ENCODE peak calls at places on chromosome 6, in five cellular contexts. W is GM12878, B is astrocyte, M is PC-3, P is endothelial cell of umbilical vein. K is an unnamed sample.
A peak's percentile ranks its signal among the peaks of the same experiment; 100 is the strongest.

GRCh38 chr6:13454286-13455221 is 32.8 kb downstream of the GFOD1 start:
- DNase-seq in W (peak; percentile 56), B (peak; percentile 75), M (peak; percentile 57), P (peak; percentile 32), K (peak; percentile 85)

GRCh38 chr6:15423286-15423957 is 177.6 kb downstream of the JARID2 start:
- DNase-seq in W (no peak), B (no peak), M (peak; percentile 79), P (no peak), K (no peak)

GRCh38 chr6:33417127-33417902 is 592 bp downstream of the CUTA start:
- DNase-seq in W (no peak), B (peak; percentile 86), M (peak; percentile 66), P (peak; percentile 30), K (peak; percentile 94)

GRCh38 chr6:140956567-140957306 is 1176.0 kb upstream of the GJE1 start:
- DNase-seq in W (no peak), B (no peak), M (no peak), P (no peak), K (peak; percentile 65)

GRCh38 chr6:136063095-136063494 is 187.0 kb downstream of the MTFR2 start:
- DNase-seq in W (no peak), B (peak; percentile 93), M (no peak), P (no peak), K (peak; percentile 70)

GRCh38 chr6:136607932-136608772 is 57.9 kb upstream of the MAP7 start:
- DNase-seq in W (peak; percentile 17), B (peak; percentile 30), M (peak; percentile 76), P (peak; percentile 61), K (peak; percentile 80)

GRCh38 chr6:13565921-13566320 is 8.5 kb upstream of the SIRT5 start:
- DNase-seq in W (no peak), B (no peak), M (no peak), P (no peak), K (no peak)

GRCh38 chr6:105896052-105896820 is 189.9 kb upstream of the PRDM1 start:
- DNase-seq in W (no peak), B (peak; percentile 60), M (peak; percentile 16), P (no peak), K (peak; percentile 56)

GRCh38 chr6:150072201-150072600 is 3.3 kb upstream of the ULBP3 start:
- DNase-seq in W (no peak), B (peak; percentile 32), M (peak; percentile 88), P (no peak), K (peak; percentile 16)

GRCh38 chr6:170192905-170193304 is 98.0 kb downstream of the DLL1 start:
- DNase-seq in W (no peak), B (no peak), M (no peak), P (no peak), K (no peak)

GRCh38 chr6:107956586-107957164 is 1.3 kb downstream of the SEC63 start:
- DNase-seq in W (no peak), B (peak; percentile 12), M (no peak), P (no peak), K (peak; percentile 65)

GRCh38 chr6:53659458-53659857 is 6.1 kb downstream of the KLHL31 start:
- DNase-seq in W (no peak), B (no peak), M (peak; percentile 13), P (no peak), K (no peak)

GRCh38 chr6:108165714-108166663 is at the start of gene NR2E1:
- DNase-seq in W (no peak), B (no peak), M (no peak), P (no peak), K (peak; percentile 9)

GRCh38 chr6:99026135-99026534 is 78.4 kb upstream of the FBXL4 start:
- DNase-seq in W (no peak), B (peak; percentile 26), M (no peak), P (no peak), K (no peak)

GRCh38 chr6:95599691-95600090 is 22.4 kb downstream of the MANEA start:
- DNase-seq in W (no peak), B (no peak), M (no peak), P (no peak), K (no peak)

GRCh38 chr6:159981591-159982245 is 12.8 kb downstream of the IGF2R start:
- DNase-seq in W (peak; percentile 74), B (peak; percentile 89), M (no peak), P (peak; percentile 97), K (peak; percentile 91)

GRCh38 chr6:30834643-30835042 is 49.7 kb upstream of the DDR1 start:
- DNase-seq in W (no peak), B (no peak), M (no peak), P (no peak), K (no peak)

GRCh38 chr6:20433929-20434328 is 32.2 kb downstream of the E2F3 start:
- DNase-seq in W (no peak), B (no peak), M (no peak), P (no peak), K (no peak)

GRCh38 chr6:169957351-169957963 is 206.0 kb downstream of the ERMARD start:
- DNase-seq in W (no peak), B (no peak), M (no peak), P (no peak), K (no peak)

GRCh38 chr6:119148102-119148824 is 69.8 kb upstream of the FAM184A start:
- DNase-seq in W (no peak), B (peak; percentile 81), M (peak; percentile 79), P (peak; percentile 72), K (peak; percentile 83)

GRCh38 chr6:87473419-87473903 is 687 bp downstream of the SLC35A1 start:
- DNase-seq in W (peak; percentile 12), B (peak; percentile 45), M (peak; percentile 26), P (no peak), K (peak; percentile 44)

GRCh38 chr6:159716247-159717086 is 10.8 kb upstream of the WTAP start:
- DNase-seq in W (no peak), B (peak; percentile 93), M (peak; percentile 61), P (no peak), K (peak; percentile 98)

GRCh38 chr6:108171291-108171917 is 5.6 kb downstream of the NR2E1 start:
- DNase-seq in W (no peak), B (no peak), M (no peak), P (no peak), K (no peak)

GRCh38 chr6:10621847-10622246 is 72.6 kb downstream of the C6orf52 start:
- DNase-seq in W (no peak), B (no peak), M (no peak), P (no peak), K (no peak)

GRCh38 chr6:116060572-116061283 is at the start of gene FRK:
- DNase-seq in W (no peak), B (no peak), M (peak; percentile 64), P (peak; percentile 47), K (peak; percentile 24)

GRCh38 chr6:42158631-42159030 is 14.5 kb upstream of the GUCA1A start:
- DNase-seq in W (no peak), B (no peak), M (no peak), P (no peak), K (no peak)

GRCh38 chr6:28336284-28337024 is 506 bp upstream of the ZSCAN31 start:
- DNase-seq in W (peak; percentile 53), B (peak; percentile 58), M (peak; percentile 72), P (no peak), K (peak; percentile 31)

GRCh38 chr6:136550330-136551071 is at the start of gene MAP7:
- DNase-seq in W (no peak), B (no peak), M (peak; percentile 90), P (peak; percentile 30), K (peak; percentile 18)

GRCh38 chr6:49552596-49552995 is 2.1 kb downstream of the C6orf141 start:
- DNase-seq in W (no peak), B (no peak), M (peak; percentile 39), P (no peak), K (no peak)

GRCh38 chr6:27295301-27296079 is 16.6 kb downstream of the POM121L2 start:
- DNase-seq in W (no peak), B (peak; percentile 63), M (peak; percentile 88), P (peak; percentile 37), K (peak; percentile 85)

DNA sequence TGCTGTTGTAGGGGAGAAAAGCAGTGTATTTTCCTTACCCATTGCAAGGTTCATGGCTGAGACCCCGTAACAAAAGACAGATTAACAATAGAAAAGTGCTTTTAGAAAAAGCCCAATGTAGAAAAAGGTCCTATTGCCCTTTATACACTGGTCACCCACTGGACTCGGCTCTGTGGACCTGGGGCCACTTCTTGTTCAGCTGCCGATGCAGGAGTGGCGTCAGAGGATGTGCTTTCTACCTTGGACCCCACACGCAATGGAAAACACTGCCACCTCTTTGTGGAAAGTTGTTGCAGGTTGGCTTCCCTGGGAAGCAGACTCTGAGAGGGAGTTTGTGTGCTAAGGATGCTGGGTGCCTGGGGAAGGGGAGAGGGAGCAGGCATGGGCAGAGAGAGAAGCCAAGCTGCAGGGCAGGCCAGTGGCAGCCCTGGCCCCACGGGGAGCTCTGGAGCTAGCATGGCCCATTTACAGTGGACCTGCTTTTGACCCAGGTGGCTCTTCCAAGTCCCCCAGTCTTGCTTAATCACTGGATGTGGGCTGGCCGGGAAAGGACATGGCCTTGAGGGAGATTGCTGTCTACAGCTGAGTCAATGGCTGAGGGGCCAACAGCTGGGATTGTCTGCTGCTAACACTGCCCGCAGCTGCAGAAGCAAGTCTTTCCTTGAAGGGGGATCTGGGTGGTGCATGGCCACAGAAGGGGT is 142.9 kb downstream of the CDC5L start:
- DNase-seq in W (no peak), B (no peak), M (no peak), P (no peak), K (no peak)
- H3K4me3 ChIP-seq in W (no peak overlapping the region), B (no peak overlapping the region), M (no peak overlapping the region), P (no peak overlapping the region), K (no peak overlapping the region)

GRCh38 chr6:127566671-127567070 is 10.3 kb upstream of the C6orf58 start:
- DNase-seq in W (no peak), B (peak; percentile 83), M (no peak), P (no peak), K (no peak)
- H3K9ac ChIP-seq in W (no peak overlapping the region), B (no peak overlapping the region), M (no peak overlapping the region), P (no peak overlapping the region), K (no peak overlapping the region)

DNA sequence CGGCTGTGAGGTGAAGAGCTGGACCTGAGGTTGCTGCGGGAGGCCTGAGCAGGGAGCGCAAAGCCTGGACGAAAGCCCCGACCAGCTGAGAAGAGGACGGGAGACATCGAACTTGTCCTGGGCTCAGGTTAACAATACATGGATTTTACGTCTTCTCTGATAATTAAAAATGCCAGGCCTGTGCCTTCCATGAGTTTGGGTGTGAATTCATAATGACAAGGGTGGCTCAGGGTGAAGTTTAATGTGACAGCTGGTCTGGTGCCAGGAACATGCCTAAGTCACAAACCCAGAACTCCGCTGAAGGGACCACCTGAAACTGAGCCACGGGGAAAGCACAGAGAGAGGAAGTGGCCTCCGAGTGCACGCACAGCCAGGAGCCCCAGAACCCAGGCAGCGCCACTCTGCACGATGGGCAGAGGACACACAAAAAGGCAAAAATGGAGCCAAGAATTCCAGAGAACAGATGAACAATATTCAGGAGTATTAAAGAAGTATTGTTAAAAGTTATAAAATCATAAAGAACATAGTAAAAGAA is 150.1 kb upstream of the RPS6KA2 start:
- DNase-seq in W (no peak), B (no peak), M (no peak), P (no peak), K (no peak)
- H3K4me3 ChIP-seq in W (no peak overlapping the region), B (no peak overlapping the region), M (no peak overlapping the region), P (no peak overlapping the region), K (no peak overlapping the region)

GRCh38 chr6:7589221-7589620 is 777 bp upstream of the SNRNP48 start:
- DNase-seq in W (no peak), B (no peak), M (no peak), P (no peak), K (no peak)
- H3K9ac ChIP-seq in W (no peak overlapping the region), B (peak overlapping the region; percentile 27), M (peak overlapping the region; percentile 91), P (no peak overlapping the region), K (no peak overlapping the region)